ENCODE peak calls at places on chromosomes 11 and 22, in six cellular contexts. C, A, P, E, W and T are unnamed samples.
A peak's percentile ranks its signal among the peaks of the same experiment; 100 is the strongest.

GRCh38 chr22:28034145-28034759 is 115.2 kb upstream of the PITPNB start:
- DNase-seq in A (no peak), W (no peak), P (no peak), C (no peak), E (no peak), T (no peak)

GRCh38 chr22:39205344-39206021 is 39.3 kb downstream of the PDGFB start:
- DNase-seq in E (peak; percentile 28), P (no peak), W (peak; percentile 57), C (peak; percentile 47), A (peak; percentile 46), T (no peak)

GRCh38 chr11:110518809-110519514 is 89.2 kb downstream of the FDX1 start:
- DNase-seq in E (no peak), A (no peak), C (no peak), W (no peak), P (no peak), T (no peak)

GRCh38 chr11:44600739-44601416 is 35.4 kb downstream of the CD82 start:
- DNase-seq in P (no peak), E (no peak), C (no peak), A (no peak), W (no peak), T (no peak)

GRCh38 chr11:108466405-108466804 is 924 bp downstream of the C11orf65 start:
- DNase-seq in C (no peak), W (no peak), A (no peak), P (no peak), E (no peak), T (no peak)

GRCh38 chr11:62124186-62125113 is 639 bp downstream of the INCENP start:
- DNase-seq in P (no peak), A (no peak), W (peak; percentile 43), C (peak; percentile 30), E (peak; percentile 37), T (no peak)

GRCh38 chr11:115693002-115693401 is 188.8 kb upstream of the CADM1 start:
- DNase-seq in W (no peak), C (no peak), A (no peak), E (no peak), P (no peak), T (no peak)

GRCh38 chr11:61860054-61860903 is 31.1 kb downstream of the FADS3 start:
- DNase-seq in C (peak; percentile 77), P (no peak), W (no peak), E (no peak), A (peak; percentile 43), T (no peak)

GRCh38 chr11:6968816-6969215 is 42.6 kb downstream of the ZNF215 start:
- DNase-seq in E (no peak), P (no peak), W (no peak), C (no peak), A (no peak), T (no peak)

GRCh38 chr11:106456651-106457050 is 379.2 kb downstream of the AASDHPPT start:
- DNase-seq in W (no peak), C (no peak), P (no peak), A (no peak), E (no peak), T (no peak)

GRCh38 chr11:114128399-114128798 is 68.9 kb downstream of the ZBTB16 start:
- DNase-seq in P (no peak), W (no peak), C (no peak), E (no peak), A (no peak), T (no peak)

GRCh38 chr11:11807811-11808210 is 34.0 kb upstream of the USP47 start:
- DNase-seq in W (no peak), E (no peak), A (no peak), P (no peak), C (no peak), T (no peak)

GRCh38 chr22:47372596-47373385 is 610.3 kb downstream of the TBC1D22A start:
- DNase-seq in C (no peak), P (no peak), E (no peak), W (no peak), A (no peak), T (no peak)

GRCh38 chr11:122976734-122977454 is 4.7 kb downstream of the BSX start:
- DNase-seq in W (no peak), E (no peak), P (no peak), A (no peak), C (no peak), T (peak; percentile 84)
- TF ChIP-seq EZH2 in W (peak; percentile 68), E (no peak), P (no peak), A (no peak), C (no peak), T (peak; percentile 55)

GRCh38 chr22:17410576-17410975 is 41.3 kb downstream of the CECR2 start:
- DNase-seq in E (no peak), C (no peak), W (no peak), P (no peak), A (no peak), T (no peak)

GRCh38 chr22:17411213-17411612 is 42.0 kb downstream of the CECR2 start:
- DNase-seq in C (no peak), A (no peak), W (no peak), E (no peak), P (no peak), T (no peak)

GRCh38 chr22:17407643-17408042 is 38.4 kb downstream of the CECR2 start:
- DNase-seq in P (no peak), W (no peak), C (no peak), A (no peak), E (no peak), T (no peak)

DNA sequence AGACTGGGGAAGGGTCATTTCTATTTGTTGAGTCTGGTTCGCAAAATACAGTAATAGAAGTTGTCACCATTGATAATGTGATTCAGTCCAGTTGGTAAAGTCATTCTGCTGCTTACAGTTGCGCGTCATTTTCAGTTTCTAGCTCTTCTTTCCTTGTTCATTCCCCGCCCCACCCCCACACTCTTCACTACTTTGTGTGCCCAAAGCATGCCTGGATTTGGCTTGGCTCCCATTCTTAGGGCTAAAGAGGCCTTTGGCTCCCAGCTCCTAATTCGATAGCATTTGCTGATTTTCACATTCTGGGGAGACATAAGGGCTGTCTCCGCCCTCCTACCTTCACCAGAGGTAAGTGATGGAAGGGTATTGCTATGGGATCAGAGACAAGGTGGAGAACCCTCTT is 43.0 kb downstream of the CECR2 start:
- DNase-seq in A (no peak), W (no peak), P (no peak), E (no peak), C (no peak), T (no peak)
- TF ChIP-seq POLR2A in A (no peak), W (no peak), P (no peak), E (no peak), C (no peak), T (no peak)

DNA sequence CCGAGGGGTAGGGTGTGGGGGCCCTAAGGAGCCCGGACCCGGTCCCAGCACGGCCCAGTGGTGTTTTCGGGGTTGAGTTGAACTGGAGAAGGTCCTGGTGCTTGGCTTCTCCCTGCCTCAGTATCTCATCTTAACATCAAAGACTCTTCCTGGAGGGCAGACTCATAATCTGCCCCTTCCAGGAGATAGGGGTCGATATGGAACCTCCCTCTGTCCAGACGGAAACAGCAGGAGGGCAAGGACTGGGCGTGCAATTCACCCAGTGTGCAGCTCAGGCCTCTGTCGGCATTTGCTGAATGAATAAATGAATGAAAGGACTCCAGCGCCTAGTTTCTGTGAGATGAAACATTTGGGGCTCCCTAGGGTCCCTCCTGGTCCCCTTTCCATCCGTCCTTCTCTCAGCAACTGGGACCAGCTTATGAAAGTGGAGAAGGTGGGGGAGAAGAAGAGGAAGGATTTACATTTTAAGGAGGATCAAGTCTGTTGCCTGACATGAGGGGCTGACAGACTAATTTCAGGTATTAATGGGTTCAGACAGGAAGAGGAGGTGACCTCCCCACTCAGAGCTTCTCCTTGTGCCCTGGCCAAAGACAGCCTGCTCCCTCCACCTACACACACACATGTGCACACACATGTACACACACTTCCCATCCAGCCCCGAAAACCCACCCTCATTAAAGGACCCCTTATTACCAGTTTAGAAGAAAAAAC is 1.1 kb upstream of the SHISA8 start:
- DNase-seq in W (no peak), E (no peak), C (no peak), A (no peak), P (no peak), T (no peak)
- TF ChIP-seq EZH2 in W (no peak), E (no peak), C (no peak), A (no peak), P (no peak), T (peak; percentile 20)

DNA sequence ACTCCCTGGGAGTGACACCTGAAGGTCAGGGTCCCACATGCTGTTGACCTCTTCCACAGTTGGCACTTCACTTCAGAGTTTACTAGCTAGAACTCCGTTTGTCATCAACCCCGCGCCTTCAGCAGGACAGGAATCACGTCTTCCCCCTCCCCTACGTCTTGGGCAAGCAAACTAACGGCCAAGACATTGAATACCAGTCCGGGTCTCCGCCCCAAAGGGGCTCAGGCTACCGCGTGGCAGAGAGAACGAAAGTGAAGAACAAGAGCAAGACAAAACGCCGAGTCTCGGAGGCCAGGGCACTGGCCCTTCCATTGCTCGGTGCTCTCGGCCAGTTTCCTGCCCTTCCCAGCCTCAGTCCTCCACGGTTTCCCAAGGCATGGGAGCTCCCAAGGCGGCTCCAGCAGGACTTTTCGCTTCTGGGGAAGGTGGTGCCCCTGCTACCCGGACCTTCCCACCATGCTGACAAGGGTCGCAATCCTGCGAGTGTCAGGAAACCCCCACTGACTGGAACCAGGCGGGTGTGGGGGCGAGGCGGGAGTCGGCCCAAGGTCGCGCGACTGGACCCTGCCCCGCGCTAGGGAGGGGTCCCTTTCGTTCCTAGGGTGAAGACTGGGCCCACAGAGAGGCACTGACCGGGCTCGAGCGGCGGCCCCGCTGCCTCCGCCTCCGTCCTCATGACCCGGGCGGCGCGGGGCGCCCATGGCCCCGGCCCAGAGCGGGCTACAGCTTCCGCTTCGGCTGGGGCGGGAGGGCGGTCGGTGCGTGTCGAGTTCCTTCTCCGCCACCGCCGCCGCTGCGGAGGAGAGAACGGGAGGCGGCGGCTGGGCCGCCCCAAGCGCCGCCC is at the start of gene GUCD1:
- DNase-seq in A (no peak), W (peak; percentile 53), P (no peak), C (peak; percentile 24), E (no peak), T (no peak)
- TF ChIP-seq POLR2A in A (no peak), W (peak; percentile 69), P (peak; percentile 82), C (no peak), E (peak; percentile 66), T (no peak)

GRCh38 chr11:64642876-64643257 is 51.8 kb downstream of the SLC22A12 start:
- DNase-seq in P (no peak), E (no peak), C (no peak), W (no peak), A (no peak), T (no peak)

GRCh38 chr11:64643927-64644326 is 52.9 kb downstream of the SLC22A12 start:
- DNase-seq in W (no peak), P (no peak), C (no peak), A (no peak), E (no peak), T (no peak)

GRCh38 chr11:64643258-64643881 is 52.4 kb downstream of the SLC22A12 start:
- DNase-seq in E (no peak), A (no peak), P (no peak), C (peak; percentile 75), W (no peak), T (peak; percentile 73)

GRCh38 chr11:64641596-64642417 is 50.8 kb downstream of the SLC22A12 start:
- DNase-seq in C (no peak), A (no peak), E (no peak), P (no peak), W (no peak), T (no peak)

DNA sequence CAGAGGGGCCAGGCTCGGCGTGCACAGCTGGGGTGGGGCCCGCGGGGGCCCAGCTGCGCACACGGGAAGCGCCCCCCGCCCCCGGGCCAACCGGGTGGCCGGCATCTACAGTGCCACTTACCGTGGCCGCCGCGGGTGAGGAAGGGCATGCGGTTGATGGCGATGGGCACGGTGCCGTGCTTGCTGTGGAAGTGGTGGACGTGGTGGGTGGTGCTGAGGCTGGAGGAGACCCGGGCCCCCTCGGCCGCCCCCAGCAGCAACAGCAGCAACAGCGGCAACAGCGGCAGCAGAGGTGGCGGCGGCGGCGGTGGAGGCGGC is 51.4 kb downstream of the SLC22A12 start:
- DNase-seq in W (no peak), E (no peak), P (no peak), C (no peak), A (no peak), T (no peak)
- TF ChIP-seq EZH2 in W (peak; percentile 96), E (no peak), P (no peak), C (no peak), A (no peak), T (peak; percentile 75)

GRCh38 chr11:72812968-72813739 is 1.1 kb upstream of the ATG16L2 start:
- DNase-seq in A (peak; percentile 71), E (peak; percentile 70), C (peak; percentile 72), W (peak; percentile 70), P (no peak), T (peak; percentile 74)
- TF ChIP-seq POLR2A in A (no peak), E (no peak), C (no peak), W (peak; percentile 38), P (no peak), T (no peak)